ENCODE peak calls at places on chromosomes 12 and 14, in five cellular contexts. T is hepatocyte, M is GM23248, P is dorsolateral prefrontal cortex, Y is epithelial cell of prostate. B is an unnamed sample.

GRCh38 chr14:102525213-102526143 is 15.9 kb upstream of the ANKRD9 start:
- DNase-seq in T (peak; percentile 67), M (peak; percentile 76), P (no peak), Y (peak; percentile 29), B (no peak)

GRCh38 chr12:50055831-50056628 is 1.4 kb upstream of the ASIC1 start:
- DNase-seq in T (peak; percentile 76), M (peak; percentile 69), P (peak; percentile 71), Y (no peak), B (peak; percentile 41)

GRCh38 chr12:59066445-59066844 is 146.1 kb upstream of the LRIG3 start:
- DNase-seq in T (no peak), M (no peak), P (no peak), Y (peak; percentile 62), B (no peak)

GRCh38 chr12:14356147-14356546 is 9.3 kb upstream of the ATF7IP start:
- DNase-seq in T (peak; percentile 24), M (peak; percentile 46), P (no peak), Y (no peak), B (no peak)

GRCh38 chr12:127803545-127803944 is 463.4 kb upstream of the TMEM132C start:
- DNase-seq in T (no peak), M (peak; percentile 53), P (no peak), Y (no peak), B (no peak)

GRCh38 chr12:7512528-7512927 is 9.0 kb upstream of the CD163 start:
- DNase-seq in T (peak; percentile 77), M (peak; percentile 99), P (no peak), Y (no peak), B (no peak)

GRCh38 chr12:12985817-12986408 is 14.2 kb downstream of the HEBP1 start:
- DNase-seq in T (peak; percentile 47), M (peak; percentile 58), P (no peak), Y (no peak), B (no peak)

GRCh38 chr14:97546491-97546890 is 749.3 kb downstream of the VRK1 start:
- DNase-seq in T (no peak), M (no peak), P (no peak), Y (no peak), B (no peak)

GRCh38 chr12:462936-463705 is 3.4 kb downstream of the B4GALNT3 start:
- DNase-seq in T (no peak), M (no peak), P (no peak), Y (peak; percentile 53), B (no peak)

GRCh38 chr12:110776410-110776809 is 33.7 kb upstream of the PPP1CC start:
- DNase-seq in T (no peak), M (no peak), P (no peak), Y (no peak), B (no peak)

GRCh38 chr12:127130506-127131100 is 1136.4 kb upstream of the TMEM132C start:
- DNase-seq in T (no peak), M (no peak), P (no peak), Y (no peak), B (no peak)

GRCh38 chr14:90936757-90937440 is 120.7 kb upstream of the TTC7B start:
- DNase-seq in T (no peak), M (no peak), P (no peak), Y (no peak), B (no peak)

GRCh38 chr12:31712877-31713276 is 15.9 kb downstream of the AMN1 start:
- DNase-seq in T (no peak), M (no peak), P (no peak), Y (no peak), B (no peak)

GRCh38 chr14:105496831-105497591 is 6.0 kb downstream of the TEDC1 start:
- DNase-seq in T (no peak), M (no peak), P (no peak), Y (no peak), B (no peak)

GRCh38 chr14:33765251-33765650 is 185.6 kb downstream of the EGLN3 start:
- DNase-seq in T (peak; percentile 20), M (no peak), P (peak; percentile 48), Y (no peak), B (no peak)

GRCh38 chr12:89566615-89567014 is 40.8 kb upstream of the POC1B start:
- DNase-seq in T (no peak), M (peak; percentile 77), P (no peak), Y (peak; percentile 93), B (no peak)

GRCh38 chr12:114952573-114953196 is 268.7 kb upstream of the TBX3 start:
- DNase-seq in T (peak; percentile 66), M (no peak), P (no peak), Y (no peak), B (no peak)

GRCh38 chr14:100407376-100408102 is 84.4 kb downstream of the SLC25A47 start:
- DNase-seq in T (no peak), M (no peak), P (no peak), Y (no peak), B (no peak)

GRCh38 chr12:121577443-121578180 is 3.2 kb downstream of the KDM2B start:
- DNase-seq in T (no peak), M (no peak), P (no peak), Y (no peak), B (no peak)

GRCh38 chr12:121576851-121577391 is 3.9 kb downstream of the KDM2B start:
- DNase-seq in T (no peak), M (peak; percentile 91), P (no peak), Y (no peak), B (peak; percentile 12)

GRCh38 chr12:121579981-121580868 is 598 bp downstream of the KDM2B start:
- DNase-seq in T (peak; percentile 82), M (peak; percentile 87), P (peak; percentile 80), Y (no peak), B (peak; percentile 91)

GRCh38 chr12:121579190-121579791 is 1.5 kb downstream of the KDM2B start:
- DNase-seq in T (peak; percentile 56), M (peak; percentile 64), P (peak; percentile 59), Y (no peak), B (no peak)

GRCh38 chr12:121578230-121579189 is 2.3 kb downstream of the KDM2B start:
- DNase-seq in T (no peak), M (peak; percentile 50), P (peak; percentile 56), Y (no peak), B (no peak)
- H3K27ac ChIP-seq in T (no peak overlapping the region), M (peak overlapping the region; percentile 96), P (peak overlapping the region; percentile 94), Y (peak overlapping the region; percentile 94), B (peak overlapping the region; percentile 81)

DNA sequence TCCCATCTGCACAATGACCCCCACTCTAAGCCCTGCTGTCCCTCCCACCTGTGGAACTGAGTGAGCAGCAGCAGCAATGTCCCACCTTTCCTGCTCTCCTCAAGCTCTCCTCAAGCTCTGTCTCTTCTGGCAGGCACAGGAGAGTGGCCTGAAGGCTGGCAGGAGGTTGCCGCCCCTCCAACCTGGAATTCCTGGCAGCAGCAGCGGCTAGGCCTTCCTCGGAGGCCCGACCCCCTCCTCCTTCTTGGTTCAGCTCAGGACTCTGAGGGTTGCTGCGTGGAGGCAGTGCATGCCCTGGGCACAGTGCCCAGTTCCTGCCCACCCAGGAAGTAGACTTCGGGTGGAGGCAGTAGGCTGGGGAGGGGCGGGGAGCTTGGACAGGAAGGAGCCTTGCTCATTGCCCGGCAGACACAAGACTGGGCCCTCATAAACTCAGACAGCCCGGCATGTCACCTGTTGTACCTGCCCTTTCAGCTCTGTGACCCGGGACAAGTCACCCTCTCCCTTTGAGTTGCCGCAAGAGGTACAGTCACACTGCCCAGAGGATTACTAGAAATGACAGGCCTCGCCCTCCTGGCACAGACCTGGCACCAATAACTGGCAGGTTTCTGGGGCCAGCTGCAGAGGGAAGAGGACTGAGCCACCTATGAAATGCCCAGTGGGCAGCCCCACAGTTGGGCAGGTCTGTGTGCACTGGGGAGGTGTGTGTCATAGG is 2.1 kb upstream of the SERPINA1 start:
- DNase-seq in T (no peak), M (no peak), P (peak; percentile 50), Y (peak; percentile 22), B (peak; percentile 60)
- H3K27ac ChIP-seq in T (peak overlapping the region; percentile 58), M (no peak overlapping the region), P (no peak overlapping the region), Y (peak overlapping the region; percentile 38), B (peak overlapping the region; percentile 72)

GRCh38 chr12:19706936-19707335 is 267.6 kb downstream of the AEBP2 start:
- DNase-seq in T (no peak), M (no peak), P (no peak), Y (no peak), B (no peak)

GRCh38 chr12:19707948-19708409 is 268.7 kb downstream of the AEBP2 start:
- DNase-seq in T (no peak), M (peak; percentile 65), P (no peak), Y (peak; percentile 39), B (no peak)

GRCh38 chr12:19709889-19710288 is 270.6 kb downstream of the AEBP2 start:
- DNase-seq in T (no peak), M (no peak), P (no peak), Y (no peak), B (no peak)

GRCh38 chr12:19712041-19712440 is 272.7 kb downstream of the AEBP2 start:
- DNase-seq in T (no peak), M (peak; percentile 77), P (no peak), Y (peak; percentile 20), B (no peak)

DNA sequence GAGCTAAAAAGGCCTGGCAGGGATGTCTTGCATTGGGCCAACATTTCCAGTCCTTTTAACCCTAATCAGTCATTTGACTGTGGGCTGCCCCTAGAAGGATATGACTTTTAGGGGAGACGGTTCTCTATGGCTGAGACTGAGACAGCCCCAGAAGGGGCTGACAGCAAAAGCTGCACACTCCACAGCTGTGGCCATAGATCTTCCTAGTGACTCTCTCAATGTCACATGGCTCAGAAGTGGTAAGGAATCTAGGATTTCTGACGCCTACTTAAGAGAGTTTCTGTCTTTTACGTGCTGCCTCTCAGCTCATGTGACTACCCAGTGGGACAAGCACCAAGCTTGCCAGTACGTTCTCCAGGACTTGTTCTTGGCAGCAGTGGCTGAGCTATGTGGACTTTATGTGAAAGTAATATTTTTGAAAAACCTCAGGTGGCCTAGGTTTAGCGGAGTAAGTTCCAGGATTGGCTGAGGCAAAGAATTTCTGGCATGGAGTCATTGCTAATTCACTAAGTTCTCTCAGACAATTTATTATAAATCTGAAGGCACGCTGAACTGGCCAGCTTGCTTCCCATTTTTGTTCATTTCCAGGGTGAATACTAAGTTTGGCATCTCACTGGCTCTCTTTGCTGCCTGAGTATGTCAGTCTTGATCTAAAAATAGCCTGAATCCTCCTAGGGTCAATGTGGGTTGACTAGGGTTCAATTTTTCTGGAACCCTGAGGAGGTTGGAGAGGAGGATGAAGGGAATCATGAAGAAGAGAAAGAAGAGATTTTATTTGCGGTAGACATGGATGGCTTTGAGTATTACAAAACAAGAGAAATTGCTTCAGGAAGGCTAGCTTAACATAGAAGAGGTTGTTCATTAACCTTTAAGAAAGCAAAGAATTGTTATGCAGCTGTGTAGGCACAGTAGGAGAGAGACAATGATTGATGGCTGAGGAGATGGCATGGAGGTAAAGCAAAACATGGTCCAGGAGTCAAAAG is 271.8 kb downstream of the AEBP2 start:
- DNase-seq in T (no peak), M (no peak), P (no peak), Y (no peak), B (no peak)
- H3K27ac ChIP-seq in T (no peak overlapping the region), M (peak overlapping the region; percentile 7), P (no peak overlapping the region), Y (peak overlapping the region; percentile 50), B (no peak overlapping the region)

GRCh38 chr12:99234702-99235101 is 412.9 kb upstream of the GARIN6 start:
- DNase-seq in T (no peak), M (no peak), P (no peak), Y (no peak), B (no peak)
- H3K27ac ChIP-seq in T (no peak overlapping the region), M (no peak overlapping the region), P (no peak overlapping the region), Y (no peak overlapping the region), B (no peak overlapping the region)

DNA sequence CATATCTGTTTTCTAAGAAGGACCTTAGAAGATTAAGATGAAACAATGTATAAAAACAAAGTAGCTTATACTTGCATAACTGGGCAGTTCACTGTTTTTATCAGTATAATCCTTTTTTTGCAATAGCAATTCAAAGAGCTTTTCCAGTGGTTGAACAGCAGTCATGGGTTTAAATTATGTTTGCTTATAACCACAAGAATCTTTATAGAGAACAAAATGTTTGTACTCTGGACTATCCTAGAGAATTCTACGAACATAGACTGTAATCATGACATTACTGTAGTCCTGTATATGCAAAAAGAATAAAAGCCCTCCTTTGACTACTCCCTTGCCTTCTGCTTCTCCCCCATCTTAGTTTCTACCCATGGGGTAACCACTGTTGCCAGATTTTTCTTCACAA is 5.7 kb downstream of the FAM177A1 start:
- DNase-seq in T (peak; percentile 18), M (no peak), P (no peak), Y (no peak), B (no peak)
- H3K27ac ChIP-seq in T (peak overlapping the region; percentile 75), M (no peak overlapping the region), P (no peak overlapping the region), Y (peak overlapping the region; percentile 13), B (no peak overlapping the region)